ENCODE peak calls at places on chromosomes 6 and 20, in seven cellular contexts. F is IMR-90, X is A549, V is stomach, O is hepatocyte, Z is gastrocnemius medialis, M is HL-60. N is an unnamed sample.

GRCh38 chr6:25156123-25156522 is 123.1 kb upstream of the CARMIL1 start:
- DNase-seq in F (peak; percentile 38), X (no peak), V (no peak), O (no peak), Z (no peak), M (no peak), N (no peak)

GRCh38 chr6:157203312-157203744 is 120.0 kb downstream of the TMEM242 start:
- DNase-seq in F (no peak), X (no peak), V (no peak), O (no peak), Z (no peak), M (no peak), N (no peak)

GRCh38 chr20:25470045-25470444 is 62.6 kb downstream of the GINS1 start:
- DNase-seq in F (peak; percentile 25), X (peak; percentile 60), V (peak; percentile 32), O (peak; percentile 45), Z (no peak), M (peak; percentile 73), N (peak; percentile 9)

GRCh38 chr6:42426191-42426590 is 25.5 kb downstream of the TRERF1 start:
- DNase-seq in F (no peak), X (no peak), V (no peak), O (no peak), Z (no peak), M (no peak), N (no peak)

GRCh38 chr20:36214684-36215256 is 21.5 kb upstream of the AAR2 start:
- DNase-seq in F (peak; percentile 33), X (peak; percentile 46), V (no peak), O (peak; percentile 20), Z (no peak), M (peak; percentile 7), N (peak; percentile 35)

GRCh38 chr20:17775600-17775999 is 75.8 kb downstream of the BANF2 start:
- DNase-seq in F (no peak), X (no peak), V (no peak), O (no peak), Z (no peak), M (no peak), N (no peak)

GRCh38 chr6:135002229-135002844 is 52.3 kb downstream of the HBS1L start:
- DNase-seq in F (peak; percentile 40), X (peak; percentile 5), V (no peak), O (peak; percentile 23), Z (no peak), M (no peak), N (peak; percentile 35)

GRCh38 chr6:92024071-92024470 is 1395.3 kb downstream of the EPHA7 start:
- DNase-seq in F (no peak), X (no peak), V (no peak), O (no peak), Z (no peak), M (no peak), N (no peak)

GRCh38 chr6:167564416-167565250 is 239.7 kb downstream of the TTLL2 start:
- DNase-seq in F (no peak), X (no peak), V (no peak), O (no peak), Z (no peak), M (no peak), N (no peak)

GRCh38 chr6:48817714-48818113 is 645.3 kb downstream of the MMUT start:
- DNase-seq in F (peak; percentile 21), X (no peak), V (no peak), O (no peak), Z (no peak), M (no peak), N (peak; percentile 32)

GRCh38 chr6:169803291-169803811 is 51.9 kb downstream of the ERMARD start:
- DNase-seq in F (no peak), X (no peak), V (no peak), O (no peak), Z (no peak), M (peak; percentile 73), N (no peak)

GRCh38 chr20:878511-879307 is 37.4 kb downstream of the ANGPT4 start:
- DNase-seq in F (peak; percentile 20), X (no peak), V (no peak), O (peak; percentile 65), Z (no peak), M (no peak), N (peak; percentile 28)

GRCh38 chr20:31842471-31843157 is 2.8 kb downstream of the FOXS1 start:
- DNase-seq in F (peak; percentile 59), X (peak; percentile 45), V (no peak), O (no peak), Z (no peak), M (no peak), N (peak; percentile 80)

GRCh38 chr6:152309648-152310047 is 327.5 kb downstream of the SYNE1 start:
- DNase-seq in F (no peak), X (no peak), V (peak; percentile 42), O (no peak), Z (no peak), M (no peak), N (no peak)

GRCh38 chr6:7938562-7939185 is 28.1 kb upstream of the TXNDC5 start:
- DNase-seq in F (no peak), X (no peak), V (no peak), O (no peak), Z (no peak), M (peak; percentile 66), N (no peak)

GRCh38 chr20:8432435-8433148 is 300.5 kb downstream of the PLCB1 start:
- DNase-seq in F (no peak), X (no peak), V (no peak), O (no peak), Z (no peak), M (no peak), N (no peak)
- H3K27ac ChIP-seq in F (no peak overlapping the region), X (no peak overlapping the region), V (no peak overlapping the region), O (no peak overlapping the region), Z (no peak overlapping the region), M (no peak overlapping the region), N (peak overlapping the region; percentile 61)

GRCh38 chr20:40416274-40416673 is 272.8 kb downstream of the MAFB start:
- DNase-seq in F (no peak), X (no peak), V (no peak), O (no peak), Z (no peak), M (no peak), N (no peak)

DNA sequence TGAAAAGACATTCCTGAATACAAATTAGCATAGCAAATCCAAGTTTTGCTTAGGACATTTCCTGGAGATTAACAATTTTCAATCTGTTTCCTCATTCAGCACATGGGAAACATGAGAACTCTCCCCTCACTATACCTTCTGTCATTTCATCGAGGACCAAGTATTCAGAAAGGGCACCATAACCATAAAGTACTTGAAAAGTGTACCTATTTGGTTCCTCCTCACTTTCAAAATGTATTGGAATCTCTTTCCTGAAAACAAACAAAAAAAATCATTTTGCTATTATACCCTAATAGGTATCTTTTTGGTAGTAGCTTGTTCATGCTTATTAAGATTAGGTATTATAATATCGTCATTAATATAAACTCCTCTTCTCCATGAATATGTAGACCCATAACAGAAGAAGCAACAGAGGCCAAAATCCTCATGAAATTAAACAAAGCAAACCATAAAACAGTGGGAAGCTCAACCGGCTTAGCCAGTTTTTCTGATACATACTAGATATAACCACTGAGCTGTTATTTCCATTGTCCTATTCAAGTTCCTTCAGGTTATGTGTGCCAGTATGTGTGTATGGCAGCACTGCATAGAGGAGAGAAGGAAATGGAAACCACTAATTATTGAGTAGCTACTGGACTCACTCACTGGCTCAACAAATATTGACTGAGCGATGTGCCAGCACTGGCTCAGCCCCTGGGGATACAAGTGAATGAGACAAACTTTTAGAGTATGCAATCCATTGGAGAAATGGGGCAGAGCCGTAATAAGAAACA is 274.0 kb downstream of the MAFB start:
- DNase-seq in F (no peak), X (no peak), V (peak; percentile 36), O (no peak), Z (no peak), M (no peak), N (no peak)
- H3K27ac ChIP-seq in F (no peak overlapping the region), X (no peak overlapping the region), V (no peak overlapping the region), O (no peak overlapping the region), Z (no peak overlapping the region), M (no peak overlapping the region), N (no peak overlapping the region)

GRCh38 chr6:43786664-43787329 is 16.8 kb downstream of the VEGFA start:
- DNase-seq in F (peak; percentile 31), X (no peak), V (no peak), O (no peak), Z (no peak), M (no peak), N (no peak)

GRCh38 chr6:43791752-43792422 is 21.9 kb downstream of the VEGFA start:
- DNase-seq in F (peak; percentile 53), X (no peak), V (no peak), O (no peak), Z (no peak), M (no peak), N (peak; percentile 74)

GRCh38 chr6:43788305-43788704 is 18.3 kb downstream of the VEGFA start:
- DNase-seq in F (no peak), X (no peak), V (no peak), O (no peak), Z (no peak), M (no peak), N (no peak)

GRCh38 chr6:43789447-43789846 is 19.4 kb downstream of the VEGFA start:
- DNase-seq in F (no peak), X (no peak), V (no peak), O (no peak), Z (no peak), M (no peak), N (no peak)

DNA sequence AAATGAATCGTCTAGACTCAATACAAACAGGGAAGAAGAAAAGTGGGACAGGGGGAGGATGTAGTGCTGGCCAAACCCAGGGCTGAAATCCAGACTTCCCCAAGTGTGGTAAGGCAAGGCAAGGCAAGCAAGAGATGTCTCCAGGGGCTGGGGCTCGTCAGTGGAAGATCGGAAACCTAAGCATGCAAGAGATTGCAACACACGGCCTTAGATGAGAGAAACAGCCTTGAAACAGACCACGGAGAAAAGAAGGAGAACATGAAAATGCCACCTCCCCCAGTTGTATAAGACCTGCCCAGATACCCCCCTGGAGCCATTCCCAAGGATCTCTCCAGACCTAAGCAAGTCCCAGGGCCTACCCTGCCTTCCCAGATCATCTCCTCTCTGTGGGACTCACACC is 20.0 kb downstream of the VEGFA start:
- DNase-seq in F (no peak), X (no peak), V (no peak), O (peak; percentile 55), Z (peak; percentile 83), M (peak; percentile 96), N (peak; percentile 88)
- H3K27ac ChIP-seq in F (no peak overlapping the region), X (peak overlapping the region; percentile 33), V (peak overlapping the region; percentile 68), O (peak overlapping the region; percentile 47), Z (peak overlapping the region; percentile 76), M (peak overlapping the region; percentile 79), N (no peak overlapping the region)

GRCh38 chr6:116631379-116631990 is 15.2 kb downstream of the RSPH4A start:
- DNase-seq in F (no peak), X (no peak), V (no peak), O (peak; percentile 61), Z (no peak), M (no peak), N (no peak)
- H3K27ac ChIP-seq in F (no peak overlapping the region), X (no peak overlapping the region), V (no peak overlapping the region), O (peak overlapping the region; percentile 65), Z (no peak overlapping the region), M (no peak overlapping the region), N (no peak overlapping the region)

DNA sequence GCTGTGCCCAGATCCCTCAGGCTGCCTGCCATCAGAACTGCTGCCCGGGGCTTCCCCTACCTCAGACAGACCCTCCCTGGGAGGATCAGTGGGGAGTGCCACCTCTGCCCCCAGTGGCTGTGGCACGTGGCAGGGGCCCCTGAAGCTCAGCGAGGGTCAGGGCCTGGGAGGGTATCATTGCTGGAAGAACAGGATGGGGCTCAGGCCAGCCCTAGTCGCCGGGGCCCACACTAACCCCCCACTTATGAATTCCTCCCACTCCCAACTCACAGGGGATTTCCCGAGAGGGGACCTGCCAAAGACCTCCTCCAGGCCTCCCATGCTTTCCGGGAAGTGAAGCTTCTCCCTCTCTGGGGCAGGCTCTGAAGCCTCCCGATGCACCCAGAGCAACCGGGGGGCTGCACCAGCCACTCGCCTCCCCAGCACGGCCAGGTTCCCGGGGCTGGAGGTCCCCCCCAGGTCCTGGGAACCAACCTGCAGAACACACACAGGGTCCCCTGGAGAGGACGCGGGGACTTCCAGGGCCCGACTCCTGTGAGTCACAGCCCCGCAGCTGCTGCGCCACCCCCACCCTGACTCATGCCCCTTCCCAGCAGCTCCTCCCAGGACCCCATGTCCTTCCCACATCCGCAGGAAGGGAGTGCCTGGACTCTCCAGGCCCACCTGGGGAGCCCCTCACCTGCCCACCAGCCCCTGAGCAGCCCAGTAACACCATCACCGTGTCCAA is 2.5 kb downstream of the TNFRSF6B start:
- DNase-seq in F (peak; percentile 94), X (peak; percentile 83), V (no peak), O (peak; percentile 56), Z (peak; percentile 59), M (no peak), N (peak; percentile 97)
- H3K27ac ChIP-seq in F (peak overlapping the region; percentile 76), X (peak overlapping the region; percentile 94), V (peak overlapping the region; percentile 83), O (no peak overlapping the region), Z (peak overlapping the region; percentile 65), M (no peak overlapping the region), N (peak overlapping the region; percentile 90)

N was measured in mesenchymal stem cell.